ENCODE peak calls at places on chromosomes 11 and 22, in ten cellular contexts. X is hepatocyte, L is H1, U is endothelial cell of umbilical vein, A is HCT116, I is mammary epithelial cell, M is fibroblast of lung, S is K562, J is MM.1S, D is neural progenitor cell. H is an unnamed sample. For H3K4me1, the result is how much of the 10 kb centered on the place peaks cover.

GRCh38 chr22:29517215-29517908 is 36.2 kb downstream of the THOC5 start:
- DNase-seq in U (no peak), J (no peak), S (no peak), X (no peak), L (no peak), I (no peak), M (no peak), D (no peak), A (no peak), H (no peak)

GRCh38 chr11:44708523-44709280 is 18.1 kb upstream of the TSPAN18 start:
- DNase-seq in M (peak), X (no peak), S (no peak), I (peak), D (no peak), L (no peak), J (no peak), U (peak), A (no peak), H (no peak)

GRCh38 chr11:126310992-126311310 is 7.1 kb downstream of the DCPS start:
- DNase-seq in X (no peak), D (no peak), I (no peak), A (no peak), L (no peak), M (peak), S (no peak), J (no peak), U (no peak), H (no peak)

GRCh38 chr11:64044730-64045386 is 9.1 kb downstream of the FLRT1 start:
- DNase-seq in D (no peak), L (no peak), J (no peak), U (no peak), I (no peak), A (no peak), X (no peak), M (no peak), S (no peak), H (peak)

GRCh38 chr11:1563149-1563638 is 8.9 kb downstream of the DUSP8 start:
- DNase-seq in D (no peak), M (no peak), L (no peak), X (no peak), J (no peak), S (no peak), U (no peak), I (no peak), A (no peak), H (no peak)

GRCh38 chr11:130847517-130847916 is 68.8 kb downstream of the SNX19 start:
- DNase-seq in A (peak), D (no peak), M (peak), U (no peak), J (peak), L (no peak), I (peak), X (no peak), S (no peak), H (peak)

GRCh38 chr22:35619336-35620094 is 2.4 kb upstream of the MB start:
- DNase-seq in X (no peak), S (no peak), D (no peak), J (no peak), I (no peak), M (no peak), A (no peak), L (no peak), U (no peak), H (no peak)

GRCh38 chr11:13354335-13354734 is 76.7 kb downstream of the BMAL1 start:
- DNase-seq in L (no peak), A (no peak), J (no peak), D (peak), M (no peak), X (no peak), U (peak), I (no peak), S (peak), H (peak)

GRCh38 chr11:16001899-16002426 is 354.4 kb downstream of the SOX6 start:
- DNase-seq in S (no peak), U (peak), M (peak), I (peak), A (peak), D (peak), J (peak), X (peak), L (no peak), H (peak)

GRCh38 chr11:35484435-35484834 is 41.0 kb downstream of the PAMR1 start:
- DNase-seq in D (no peak), M (peak), I (no peak), S (no peak), U (no peak), X (no peak), J (no peak), L (no peak), A (no peak), H (no peak)

GRCh38 chr22:49046546-49047305 is 780.9 kb downstream of the BRD1 start:
- DNase-seq in J (peak), M (no peak), X (peak), U (no peak), I (no peak), D (peak), S (peak), A (peak), L (peak), H (peak)

GRCh38 chr11:73404048-73404447 is 27.8 kb downstream of the RELT start:
- DNase-seq in X (peak), I (peak), J (no peak), D (peak), U (peak), L (peak), M (no peak), S (peak), A (peak), H (peak)

GRCh38 chr22:36486619-36487384 is 5.4 kb upstream of the TXN2 start:
- DNase-seq in S (peak), A (no peak), L (peak), J (peak), D (peak), U (peak), X (peak), M (peak), I (peak), H (peak)

GRCh38 chr11:110311783-110312578 is 15.6 kb upstream of the RDX start:
- DNase-seq in A (no peak), D (no peak), J (peak), S (no peak), I (no peak), U (peak), X (no peak), M (peak), L (no peak), H (no peak)

GRCh38 chr11:2944953-2945756 is 15.9 kb upstream of the PHLDA2 start:
- DNase-seq in D (peak), M (peak), S (no peak), J (no peak), U (peak), X (peak), I (peak), L (peak), A (no peak), H (peak)

DNA sequence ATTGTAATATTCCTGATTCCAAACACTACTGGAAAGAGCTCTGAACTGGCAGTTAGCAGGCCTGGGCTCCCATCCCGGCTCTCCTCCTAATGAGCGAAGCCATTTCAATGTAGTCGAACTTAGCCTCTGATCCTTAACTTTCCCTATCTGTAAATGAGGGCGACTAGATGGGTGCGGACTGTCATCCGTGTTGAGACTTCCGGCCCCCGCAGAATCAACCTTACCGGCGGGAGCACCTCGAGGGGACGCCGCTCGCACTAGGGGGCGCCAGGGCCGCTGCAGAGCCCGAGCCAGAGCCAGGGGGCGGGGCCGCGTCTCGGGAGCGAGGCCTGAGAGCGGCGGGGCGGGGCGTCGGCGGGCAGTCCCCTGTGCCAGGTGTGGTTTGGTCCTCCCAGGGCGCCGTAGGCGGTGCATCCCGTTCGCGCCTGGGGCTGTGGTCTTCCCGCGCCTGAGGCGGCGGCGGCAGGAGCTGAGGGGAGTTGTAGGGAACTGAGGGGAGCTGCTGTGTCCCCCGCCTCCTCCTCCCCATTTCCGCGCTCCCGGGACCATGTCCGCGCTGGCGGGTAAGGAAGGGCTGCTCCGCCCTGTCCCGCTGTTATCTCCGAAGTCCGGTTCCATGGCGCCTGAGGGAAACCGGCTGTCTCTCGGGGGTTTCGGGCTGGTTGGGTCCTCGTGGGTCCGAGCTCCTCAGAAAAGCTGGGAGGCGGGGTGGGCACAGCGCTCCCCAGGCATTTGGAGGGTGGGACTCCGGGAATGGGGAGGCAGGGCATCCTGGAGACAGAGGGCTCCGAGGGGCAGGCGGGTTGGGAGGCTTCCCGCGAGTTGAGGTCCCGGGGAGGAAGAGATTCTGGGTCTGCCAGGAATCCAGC is at the start of gene LIMK2:
- DNase-seq in A (peak), I (peak), D (peak), S (peak), U (peak), J (peak), L (peak), M (peak), X (peak), H (peak)
- H3K4me1 ChIP-seq in A (under half), I (under half), D (under half), S (under half), U (half or more), J (under half), L (under half), M (under half), X (under half), H (under half)

GRCh38 chr11:71927813-71928738 is at the start of gene XNDC1N:
- DNase-seq in J (peak), A (peak), U (peak), X (peak), M (peak), I (no peak), L (peak), D (peak), S (peak), H (peak)

GRCh38 chr11:71929491-71929890 is 645 bp downstream of the RNF121 start:
- DNase-seq in L (no peak), S (no peak), I (no peak), D (no peak), J (no peak), M (no peak), U (no peak), X (no peak), A (no peak), H (no peak)

GRCh38 chr11:71930556-71931244 is 1.9 kb downstream of the RNF121 start:
- DNase-seq in U (no peak), S (no peak), L (no peak), M (no peak), I (no peak), D (no peak), J (no peak), X (no peak), A (no peak), H (no peak)

GRCh38 chr11:71931245-71931602 is 2.4 kb downstream of the RNF121 start:
- DNase-seq in S (no peak), J (no peak), L (no peak), I (no peak), U (no peak), A (no peak), X (no peak), M (peak), D (no peak), H (no peak)

GRCh38 chr11:71928739-71929443 is at the start of gene RNF121:
- DNase-seq in U (peak), J (peak), D (peak), A (peak), L (peak), I (peak), X (peak), M (peak), S (peak), H (peak)
- TF ChIP-seq EZH2 in U (no peak), J (no peak), D (no peak), A (no peak), L (no peak), I (no peak), X (no peak), M (no peak), S (no peak), H (no peak)

GRCh38 chr11:47850337-47850736 is 2.2 kb upstream of the NUP160 start:
- DNase-seq in D (no peak), L (no peak), U (no peak), S (no peak), I (no peak), X (no peak), A (no peak), M (no peak), J (peak), H (no peak)

GRCh38 chr11:47847537-47847891 is 636 bp downstream of the NUP160 start:
- DNase-seq in I (no peak), U (no peak), L (no peak), X (no peak), M (no peak), J (no peak), D (no peak), A (no peak), S (no peak), H (no peak)

GRCh38 chr11:47846998-47847397 is 1.2 kb downstream of the NUP160 start:
- DNase-seq in D (peak), M (no peak), X (no peak), A (no peak), S (no peak), L (no peak), I (no peak), U (no peak), J (no peak), H (no peak)

GRCh38 chr11:47848636-47849155 is 546 bp upstream of the NUP160 start:
- DNase-seq in M (no peak), U (no peak), J (no peak), A (no peak), I (no peak), S (no peak), X (no peak), L (no peak), D (no peak), H (no peak)

DNA sequence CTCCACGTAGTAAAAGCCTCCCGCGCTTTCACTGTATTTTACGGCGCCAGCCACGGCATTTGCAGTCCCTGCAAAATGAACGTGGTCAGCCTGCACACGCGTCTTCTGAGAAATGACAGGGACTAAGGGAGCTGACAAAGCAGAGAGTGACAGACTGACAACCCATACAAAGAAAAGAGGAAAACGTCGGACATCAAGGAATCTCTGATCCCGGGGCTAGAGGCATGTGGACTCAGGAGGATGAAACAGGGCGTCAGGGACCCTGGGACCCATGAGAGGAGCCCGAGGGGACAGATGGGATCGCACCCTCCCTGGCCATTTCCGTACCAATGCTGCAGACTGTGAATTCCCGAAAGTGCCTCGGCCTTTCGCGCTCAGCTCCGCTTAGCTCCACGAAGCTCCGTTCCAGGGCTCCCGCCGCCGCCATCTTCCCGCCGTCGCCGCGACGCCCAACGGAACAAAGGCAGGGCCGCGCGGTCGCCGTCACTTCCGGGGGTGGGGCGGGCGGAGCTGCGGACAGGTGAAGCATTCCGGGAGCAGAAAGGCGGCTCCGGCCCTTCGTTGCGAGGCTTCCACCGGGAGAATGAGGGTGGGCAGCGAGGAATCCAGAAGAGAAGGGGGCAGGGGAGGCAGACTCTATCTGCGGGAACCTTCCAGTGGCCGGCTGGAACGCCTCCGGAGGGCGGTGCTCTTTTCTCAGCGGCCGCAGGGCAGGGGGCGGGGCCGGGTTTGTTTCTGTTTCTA is at the start of gene NUP160:
- DNase-seq in I (peak), U (peak), A (peak), S (peak), X (peak), M (peak), D (peak), J (peak), L (peak), H (peak)
- TF ChIP-seq CTCF in I (no peak), U (no peak), A (no peak), S (no peak), X (no peak), M (no peak), D (no peak), J (no peak), L (no peak), H (peak)

GRCh38 chr22:22938672-22939536 is 51.3 kb downstream of the IGLL5 start:
- DNase-seq in S (peak), U (no peak), A (no peak), D (no peak), J (no peak), I (no peak), L (no peak), M (no peak), X (no peak), H (no peak)

GRCh38 chr22:22937894-22938480 is 50.4 kb downstream of the IGLL5 start:
- DNase-seq in I (no peak), L (no peak), A (no peak), S (peak), J (no peak), D (no peak), U (no peak), X (no peak), M (no peak), H (no peak)

GRCh38 chr22:22936190-22936914 is 48.7 kb downstream of the IGLL5 start:
- DNase-seq in L (no peak), S (peak), U (no peak), M (no peak), J (no peak), I (no peak), X (no peak), D (no peak), A (no peak), H (no peak)

GRCh38 chr22:22935546-22936157 is 48.0 kb downstream of the IGLL5 start:
- DNase-seq in D (no peak), S (peak), M (no peak), L (no peak), X (no peak), U (no peak), J (peak), I (no peak), A (no peak), H (no peak)

GRCh38 chr22:22936915-22937656 is 49.5 kb downstream of the IGLL5 start:
- DNase-seq in J (no peak), M (no peak), S (peak), A (no peak), L (no peak), D (no peak), U (no peak), I (no peak), X (no peak), H (no peak)
- H3K4me1 ChIP-seq in J (half or more), M (under half), S (under half), A (under half), L (under half), D (under half), U (under half), I (under half), X (under half), H (under half)

GRCh38 chr11:65898656-65899355 is 1.4 kb downstream of the FOSL1 start:
- DNase-seq in D (no peak), U (no peak), M (no peak), X (no peak), A (no peak), L (no peak), S (no peak), J (no peak), I (peak), H (no peak)

GRCh38 chr11:65900899-65901180 is 652 bp upstream of the FOSL1 start:
- DNase-seq in U (no peak), L (no peak), I (no peak), D (no peak), X (no peak), J (no peak), A (no peak), S (no peak), M (no peak), H (no peak)

GRCh38 chr11:65899356-65900124 is 648 bp downstream of the FOSL1 start:
- DNase-seq in J (no peak), S (peak), X (peak), I (no peak), M (peak), D (peak), A (no peak), L (peak), U (peak), H (peak)

GRCh38 chr11:65903068-65903481 is 2.9 kb upstream of the FOSL1 start:
- DNase-seq in S (peak), I (peak), A (peak), M (peak), D (peak), X (peak), U (no peak), J (no peak), L (no peak), H (no peak)

DNA sequence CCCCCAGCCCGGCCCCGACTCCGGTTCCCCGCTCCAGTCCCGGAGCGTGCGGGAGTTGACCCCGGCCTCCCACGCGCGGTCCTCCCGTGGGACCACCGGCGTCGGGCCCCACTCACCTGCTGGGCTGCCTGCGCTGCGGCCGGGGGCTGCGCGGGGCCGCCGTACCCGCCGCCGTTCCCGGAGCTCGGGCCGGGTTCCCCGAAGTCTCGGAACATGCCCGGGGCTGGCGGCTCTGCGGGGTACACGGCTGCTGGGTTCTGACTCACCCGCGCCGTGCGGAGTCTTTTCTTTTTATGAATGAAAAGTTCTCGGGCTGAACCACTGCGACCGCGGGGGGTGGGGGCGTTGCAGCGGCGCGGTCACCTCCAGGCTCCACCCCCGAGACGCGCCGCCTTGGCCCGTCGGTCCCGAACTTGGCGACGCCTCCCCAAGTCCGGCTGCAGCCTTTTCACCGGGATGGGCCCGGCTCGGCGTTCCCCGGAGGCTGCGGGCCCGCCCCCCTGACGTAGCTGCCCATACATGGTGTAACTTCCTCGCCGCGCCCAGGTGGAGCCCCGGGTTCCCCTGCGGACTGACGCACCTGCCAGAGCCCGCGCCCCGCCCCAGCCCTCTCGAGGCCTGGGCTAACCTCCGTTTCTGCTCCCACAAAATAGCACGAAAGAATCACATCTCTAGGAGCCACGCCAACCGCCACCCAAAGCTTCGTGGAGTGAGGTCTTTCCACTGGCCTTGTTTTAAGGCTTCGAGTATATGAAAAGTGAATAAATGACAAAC is at the start of gene FOSL1:
- DNase-seq in I (peak), S (peak), J (peak), L (peak), M (peak), U (peak), X (peak), D (peak), A (peak), H (peak)
- TF ChIP-seq EZH2 in I (no peak), S (no peak), J (no peak), L (no peak), M (no peak), U (no peak), X (no peak), D (peak), A (no peak), H (no peak)

GRCh38 chr22:19051381-19051780 is 70.8 kb downstream of the DGCR2 start:
- DNase-seq in I (no peak), U (no peak), M (no peak), S (no peak), J (no peak), X (no peak), D (no peak), A (no peak), L (no peak), H (no peak)
- TF ChIP-seq CTCF in I (no peak), U (no peak), M (no peak), S (no peak), J (no peak), X (no peak), D (no peak), A (no peak), L (no peak), H (no peak)

H was measured in A673.